ENCODE peak calls at places on chromosomes 4 and X, in six cellular contexts. One of them, this sample, is unnamed. For H3K4me1, the result is how much of the 10 kb centered on the place peaks cover.

GRCh38 chr4:74005528-74005927 is 7.1 kb upstream of the CXCL5 start:
- DNase-seq in mucosa of descending colon: no peak
- DNase-seq in esophagus squamous epithelium: no peak
- DNase-seq in tibial artery: no peak
- DNase-seq in fibroblast of lung: no peak
- DNase-seq in SK-N-SH: no peak
- DNase-seq in this sample: no peak

GRCh38 chr4:104022871-104023270 is 303.1 kb upstream of the TACR3 start:
- DNase-seq in mucosa of descending colon: no peak
- DNase-seq in esophagus squamous epithelium: no peak
- DNase-seq in tibial artery: no peak
- DNase-seq in fibroblast of lung: no peak
- DNase-seq in SK-N-SH: no peak
- DNase-seq in this sample: no peak

GRCh38 chrX:100685284-100685996 is 41.4 kb downstream of the SRPX2 start:
- DNase-seq in mucosa of descending colon: no peak
- DNase-seq in esophagus squamous epithelium: no peak
- DNase-seq in tibial artery: no peak
- DNase-seq in fibroblast of lung: peak
- DNase-seq in SK-N-SH: peak
- DNase-seq in this sample: peak

GRCh38 chrX:69146739-69147138 is 18.5 kb downstream of the PJA1 start:
- DNase-seq in mucosa of descending colon: no peak
- DNase-seq in esophagus squamous epithelium: no peak
- DNase-seq in tibial artery: no peak
- DNase-seq in fibroblast of lung: no peak
- DNase-seq in SK-N-SH: no peak
- DNase-seq in this sample: no peak

GRCh38 chr4:6092971-6093370 is 74.7 kb upstream of the C4orf50 start:
- DNase-seq in mucosa of descending colon: no peak
- DNase-seq in esophagus squamous epithelium: no peak
- DNase-seq in tibial artery: no peak
- DNase-seq in fibroblast of lung: no peak
- DNase-seq in SK-N-SH: no peak
- DNase-seq in this sample: no peak

GRCh38 chr4:48127882-48128394 is 6.1 kb downstream of the TXK start:
- DNase-seq in mucosa of descending colon: peak
- DNase-seq in esophagus squamous epithelium: peak
- DNase-seq in tibial artery: peak
- DNase-seq in fibroblast of lung: peak
- DNase-seq in SK-N-SH: peak
- DNase-seq in this sample: peak

GRCh38 chrX:106436695-106437094 is 175.1 kb upstream of the RADX start:
- DNase-seq in mucosa of descending colon: no peak
- DNase-seq in esophagus squamous epithelium: no peak
- DNase-seq in tibial artery: no peak
- DNase-seq in fibroblast of lung: no peak
- DNase-seq in SK-N-SH: no peak
- DNase-seq in this sample: no peak

GRCh38 chrX:77918568-77918967 is 8.1 kb downstream of the ATP7A start:
- DNase-seq in mucosa of descending colon: no peak
- DNase-seq in esophagus squamous epithelium: no peak
- DNase-seq in tibial artery: no peak
- DNase-seq in fibroblast of lung: peak
- DNase-seq in SK-N-SH: no peak
- DNase-seq in this sample: no peak

GRCh38 chr4:9898596-9899345 is 117.3 kb downstream of the DRD5 start:
- DNase-seq in mucosa of descending colon: peak
- DNase-seq in esophagus squamous epithelium: no peak
- DNase-seq in tibial artery: no peak
- DNase-seq in fibroblast of lung: no peak
- DNase-seq in SK-N-SH: peak
- DNase-seq in this sample: peak

GRCh38 chrX:148755111-148755510 is 254.7 kb downstream of the AFF2 start:
- DNase-seq in mucosa of descending colon: no peak
- DNase-seq in esophagus squamous epithelium: no peak
- DNase-seq in tibial artery: no peak
- DNase-seq in fibroblast of lung: peak
- DNase-seq in SK-N-SH: no peak
- DNase-seq in this sample: no peak

GRCh38 chr4:27594917-27595316 is 734.3 kb downstream of the STIM2 start:
- DNase-seq in mucosa of descending colon: no peak
- DNase-seq in esophagus squamous epithelium: no peak
- DNase-seq in tibial artery: no peak
- DNase-seq in fibroblast of lung: peak
- DNase-seq in SK-N-SH: no peak
- DNase-seq in this sample: no peak

GRCh38 chr4:182142146-182143085 is 100.8 kb upstream of the TENM3 start:
- DNase-seq in mucosa of descending colon: peak
- DNase-seq in esophagus squamous epithelium: no peak
- DNase-seq in tibial artery: no peak
- DNase-seq in fibroblast of lung: peak
- DNase-seq in SK-N-SH: no peak
- DNase-seq in this sample: no peak

GRCh38 chr4:122758033-122758432 is 25.5 kb downstream of the BBS12 start:
- DNase-seq in mucosa of descending colon: no peak
- DNase-seq in esophagus squamous epithelium: no peak
- DNase-seq in tibial artery: no peak
- DNase-seq in fibroblast of lung: no peak
- DNase-seq in SK-N-SH: peak
- DNase-seq in this sample: no peak

GRCh38 chr4:40309250-40309774 is 25.8 kb upstream of the CHRNA9 start:
- DNase-seq in mucosa of descending colon: peak
- DNase-seq in esophagus squamous epithelium: no peak
- DNase-seq in tibial artery: peak
- DNase-seq in fibroblast of lung: peak
- DNase-seq in SK-N-SH: peak
- DNase-seq in this sample: peak

GRCh38 chrX:71095971-71096701 is 485 bp downstream of the FOXO4 start:
- DNase-seq in mucosa of descending colon: peak
- DNase-seq in esophagus squamous epithelium: no peak
- DNase-seq in tibial artery: peak
- DNase-seq in fibroblast of lung: peak
- DNase-seq in SK-N-SH: peak
- DNase-seq in this sample: no peak

GRCh38 chr4:168784786-168785461 is 225.1 kb downstream of the CBR4 start:
- DNase-seq in mucosa of descending colon: no peak
- DNase-seq in esophagus squamous epithelium: no peak
- DNase-seq in tibial artery: no peak
- DNase-seq in fibroblast of lung: peak
- DNase-seq in SK-N-SH: no peak
- DNase-seq in this sample: no peak

GRCh38 chr4:153014460-153014859 is 78.3 kb downstream of the FHDC1 start:
- DNase-seq in mucosa of descending colon: no peak
- DNase-seq in esophagus squamous epithelium: no peak
- DNase-seq in tibial artery: no peak
- DNase-seq in fibroblast of lung: no peak
- DNase-seq in SK-N-SH: no peak
- DNase-seq in this sample: no peak

GRCh38 chrX:122739770-122740169 is 444.3 kb upstream of the GRIA3 start:
- DNase-seq in mucosa of descending colon: no peak
- DNase-seq in esophagus squamous epithelium: no peak
- DNase-seq in tibial artery: no peak
- DNase-seq in fibroblast of lung: peak
- DNase-seq in SK-N-SH: no peak
- DNase-seq in this sample: no peak

GRCh38 chr4:118842055-118842454 is 6.1 kb upstream of the SEC24D start:
- DNase-seq in mucosa of descending colon: no peak
- DNase-seq in esophagus squamous epithelium: no peak
- DNase-seq in tibial artery: no peak
- DNase-seq in fibroblast of lung: peak
- DNase-seq in SK-N-SH: no peak
- DNase-seq in this sample: no peak

GRCh38 chr4:138217567-138217966 is 24.6 kb downstream of the SLC7A11 start:
- DNase-seq in mucosa of descending colon: no peak
- DNase-seq in esophagus squamous epithelium: no peak
- DNase-seq in tibial artery: no peak
- DNase-seq in fibroblast of lung: no peak
- DNase-seq in SK-N-SH: no peak
- DNase-seq in this sample: no peak

GRCh38 chr4:75844151-75844662 is 58.0 kb downstream of the PPEF2 start:
- DNase-seq in mucosa of descending colon: no peak
- DNase-seq in esophagus squamous epithelium: no peak
- DNase-seq in tibial artery: no peak
- DNase-seq in fibroblast of lung: peak
- DNase-seq in SK-N-SH: no peak
- DNase-seq in this sample: no peak

DNA sequence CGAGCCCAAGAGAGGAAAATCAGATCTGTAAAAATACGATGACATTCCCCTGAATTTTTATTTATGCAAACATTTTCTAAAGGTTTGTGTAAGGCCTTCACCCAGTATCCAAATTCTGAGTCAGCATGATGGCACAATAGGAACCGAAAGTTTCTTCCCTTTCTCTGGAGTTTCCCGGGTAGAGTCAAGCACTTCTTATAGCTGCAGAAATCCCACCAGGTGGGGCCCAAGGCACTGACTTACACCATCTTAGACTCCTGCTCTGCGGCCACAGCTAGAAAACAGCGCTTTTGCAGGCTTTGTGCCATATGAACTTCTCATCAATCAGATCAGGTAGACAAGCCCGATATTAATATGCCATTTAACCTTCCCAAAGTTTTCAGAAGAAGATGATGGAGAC is 13.4 kb downstream of the LEF1 start:
- DNase-seq in mucosa of descending colon: no peak
- DNase-seq in esophagus squamous epithelium: no peak
- DNase-seq in tibial artery: no peak
- DNase-seq in fibroblast of lung: peak
- DNase-seq in SK-N-SH: no peak
- DNase-seq in this sample: peak
- H3K4me1 ChIP-seq in mucosa of descending colon: under half
- H3K4me1 ChIP-seq in esophagus squamous epithelium: under half
- H3K4me1 ChIP-seq in tibial artery: under half
- H3K4me1 ChIP-seq in fibroblast of lung: under half
- H3K4me1 ChIP-seq in SK-N-SH: under half
- H3K4me1 ChIP-seq in this sample: under half

GRCh38 chr4:83258463-83258862 is 26.1 kb downstream of the COQ2 start:
- DNase-seq in mucosa of descending colon: no peak
- DNase-seq in esophagus squamous epithelium: no peak
- DNase-seq in tibial artery: no peak
- DNase-seq in fibroblast of lung: no peak
- DNase-seq in SK-N-SH: no peak
- DNase-seq in this sample: no peak
- TF ChIP-seq CTCF in mucosa of descending colon: no peak
- TF ChIP-seq CTCF in esophagus squamous epithelium: no peak
- TF ChIP-seq CTCF in tibial artery: no peak
- TF ChIP-seq CTCF in fibroblast of lung: no peak
- TF ChIP-seq CTCF in SK-N-SH: no peak
- TF ChIP-seq CTCF in this sample: no peak

DNA sequence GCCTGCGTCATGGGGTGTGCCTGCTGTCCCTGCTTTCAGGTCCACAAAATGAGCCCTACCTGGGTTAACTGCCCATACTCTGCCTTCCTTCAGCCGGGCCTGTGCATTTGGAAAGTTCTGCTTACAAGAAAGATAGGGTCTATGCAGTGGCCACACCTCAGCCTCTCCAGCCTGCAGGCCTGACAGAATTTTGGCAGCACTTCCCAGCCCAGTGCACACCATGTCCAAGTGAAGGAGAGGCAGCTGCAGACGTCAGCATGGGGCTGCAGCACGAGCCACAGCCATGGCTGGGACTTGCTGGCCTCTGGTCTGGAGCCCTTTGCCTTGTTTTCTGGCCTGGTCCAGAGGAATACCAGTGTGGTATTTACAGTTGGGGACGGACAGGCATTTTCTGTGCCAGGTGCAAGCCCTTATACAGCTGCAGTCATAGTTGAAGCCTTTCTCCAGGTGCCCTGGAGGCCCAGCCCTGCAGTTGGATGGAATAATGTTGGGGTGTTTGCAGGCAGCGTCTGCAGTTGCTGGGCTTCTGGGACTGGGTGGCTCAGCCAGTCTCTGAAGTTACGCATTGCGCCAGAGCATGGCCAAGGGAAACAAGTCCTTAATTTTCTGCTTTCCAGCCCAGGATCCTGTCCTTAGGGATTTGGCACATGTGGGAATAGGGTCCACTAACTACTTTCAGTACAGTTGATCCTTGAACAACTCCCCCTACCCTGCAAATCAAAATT is 26.2 kb downstream of the JADE1 start:
- DNase-seq in mucosa of descending colon: no peak
- DNase-seq in esophagus squamous epithelium: no peak
- DNase-seq in tibial artery: peak
- DNase-seq in fibroblast of lung: peak
- DNase-seq in SK-N-SH: no peak
- DNase-seq in this sample: no peak
- H3K4me1 ChIP-seq in mucosa of descending colon: under half
- H3K4me1 ChIP-seq in esophagus squamous epithelium: half or more
- H3K4me1 ChIP-seq in tibial artery: half or more
- H3K4me1 ChIP-seq in fibroblast of lung: under half
- H3K4me1 ChIP-seq in SK-N-SH: under half
- H3K4me1 ChIP-seq in this sample: under half

DNA sequence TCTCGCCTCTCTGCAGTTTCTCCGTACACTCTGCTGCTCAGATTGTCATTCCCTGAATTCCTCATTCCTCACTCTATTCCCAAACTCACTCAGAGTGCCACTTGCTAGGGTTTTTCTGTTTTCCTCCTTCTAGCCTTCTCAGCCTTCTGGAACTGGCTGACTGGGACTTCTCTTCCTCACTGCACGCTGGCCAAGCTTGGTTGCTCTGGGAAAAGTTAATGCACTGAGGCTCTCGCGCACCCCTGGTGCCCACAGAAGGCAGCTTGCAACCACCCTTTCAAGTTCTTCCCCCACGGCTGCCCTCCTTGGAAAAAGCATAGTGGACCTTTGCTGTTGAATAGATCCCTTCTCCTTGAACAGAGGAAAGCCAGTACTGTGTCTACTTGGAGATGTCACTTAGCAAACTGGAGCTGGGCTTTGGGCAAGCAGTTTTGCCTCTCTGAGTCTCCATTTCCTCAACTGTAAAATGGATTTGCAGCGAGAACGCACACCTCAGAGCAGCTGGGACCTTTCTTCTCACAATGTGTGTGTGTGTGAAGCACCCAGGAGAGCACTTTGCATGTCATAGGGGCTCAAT is 6.0 kb upstream of the CCKAR start:
- DNase-seq in mucosa of descending colon: no peak
- DNase-seq in esophagus squamous epithelium: no peak
- DNase-seq in tibial artery: no peak
- DNase-seq in fibroblast of lung: no peak
- DNase-seq in SK-N-SH: no peak
- DNase-seq in this sample: no peak
- TF ChIP-seq CTCF in mucosa of descending colon: no peak
- TF ChIP-seq CTCF in esophagus squamous epithelium: no peak
- TF ChIP-seq CTCF in tibial artery: no peak
- TF ChIP-seq CTCF in fibroblast of lung: peak
- TF ChIP-seq CTCF in SK-N-SH: no peak
- TF ChIP-seq CTCF in this sample: no peak